ENCODE peak calls at places on chromosomes 3 and 15, in seven cellular contexts. Y is K562; R is CD8-positive, alpha-beta T cell; S is HCT116; K is brain microvascular endothelial cell; M is OCI-LY7; Z is left ventricle myocardium inferior. I is an unnamed sample.

GRCh38 chr3:16211176-16211904 is 36.9 kb downstream of the GALNT15 start:
- DNase-seq in S (no peak), R (no peak), Z (no peak), K (no peak), M (no peak), Y (no peak), I (no peak)

GRCh38 chr3:105944281-105944680 is 75.5 kb upstream of the CBLB start:
- DNase-seq in Y (no peak), Z (no peak), K (peak), R (no peak), M (no peak), S (no peak), I (no peak)

GRCh38 chr15:29871401-29871800 is 49.1 kb upstream of the TJP1 start:
- DNase-seq in Y (no peak), Z (peak), S (no peak), K (peak), R (no peak), M (no peak), I (no peak)

GRCh38 chr3:107382626-107383025 is 5.4 kb downstream of the CCDC54 start:
- DNase-seq in M (no peak), Y (no peak), Z (no peak), S (no peak), R (no peak), K (no peak), I (no peak)

GRCh38 chr3:52794612-52795099 is at the start of gene ITIH3:
- DNase-seq in Y (no peak), R (no peak), K (peak), S (no peak), M (no peak), Z (no peak), I (no peak)

GRCh38 chr3:151263126-151263525 is 15.2 kb downstream of the P2RY14 start:
- DNase-seq in Z (no peak), S (no peak), M (no peak), K (no peak), R (no peak), Y (no peak), I (peak)

GRCh38 chr15:91100561-91101355 is 701 bp downstream of the SV2B start:
- DNase-seq in M (no peak), R (no peak), S (no peak), K (no peak), Z (no peak), Y (no peak), I (no peak)

GRCh38 chr3:128369881-128370642 is 96.6 kb downstream of the DNAJB8 start:
- DNase-seq in R (no peak), K (no peak), S (no peak), Z (peak), M (peak), Y (no peak), I (no peak)

GRCh38 chr15:63893866-63894661 is 60.3 kb upstream of the HERC1 start:
- DNase-seq in Y (no peak), M (no peak), K (no peak), S (no peak), R (no peak), Z (no peak), I (no peak)

GRCh38 chr3:111649180-111649579 is 54.0 kb upstream of the ZBED2 start:
- DNase-seq in M (no peak), S (no peak), K (no peak), Z (no peak), R (no peak), Y (no peak), I (no peak)

GRCh38 chr3:112167758-112168157 is 34.7 kb upstream of the GCSAM start:
- DNase-seq in K (no peak), Y (no peak), Z (no peak), R (no peak), M (peak), S (no peak), I (no peak)

GRCh38 chr3:51500632-51501131 is 867 bp upstream of the DCAF1 start:
- DNase-seq in S (no peak), R (no peak), Y (no peak), M (no peak), Z (peak), K (no peak), I (no peak)

GRCh38 chr3:154378311-154378710 is 51.7 kb downstream of the GPR149 start:
- DNase-seq in S (no peak), K (no peak), M (no peak), Z (no peak), R (no peak), Y (no peak), I (no peak)

GRCh38 chr15:45177285-45177684 is 10.5 kb downstream of the SHF start:
- DNase-seq in S (no peak), R (no peak), K (no peak), M (no peak), Z (no peak), Y (no peak), I (no peak)

GRCh38 chr15:101804375-101804774 is 1.1 kb downstream of the OR4F6 start:
- DNase-seq in M (no peak), K (no peak), R (no peak), Y (no peak), S (no peak), Z (no peak), I (no peak)

GRCh38 chr3:46417841-46418611 is 11.0 kb downstream of the CCRL2 start:
- DNase-seq in S (no peak), M (no peak), Z (no peak), Y (no peak), R (no peak), K (no peak), I (no peak)

GRCh38 chr15:63185206-63185605 is 4.2 kb upstream of the RAB8B start:
- DNase-seq in R (no peak), Y (no peak), M (no peak), Z (no peak), S (no peak), K (no peak), I (no peak)

GRCh38 chr15:83287541-83288027 is 3.1 kb upstream of the BNC1 start:
- DNase-seq in Z (no peak), M (no peak), R (no peak), K (peak), S (no peak), Y (no peak), I (peak)

GRCh38 chr3:39414421-39414907 is 7.9 kb downstream of the RPSA start:
- DNase-seq in K (no peak), Z (no peak), R (no peak), M (peak), Y (peak), S (no peak), I (no peak)

GRCh38 chr3:153163349-153164008 is 1.5 kb downstream of the RAP2B start:
- DNase-seq in S (no peak), Y (peak), R (no peak), Z (no peak), K (no peak), M (peak), I (no peak)

GRCh38 chr15:70557506-70558258 is 205.7 kb downstream of the UACA start:
- DNase-seq in S (no peak), R (no peak), K (no peak), Y (no peak), M (no peak), Z (no peak), I (no peak)

GRCh38 chr3:141379250-141379872 is 11.1 kb downstream of the ZBTB38 start:
- DNase-seq in K (no peak), Z (no peak), M (peak), S (no peak), R (no peak), Y (no peak), I (no peak)

GRCh38 chr3:185176756-185177359 is 24.0 kb upstream of the C3orf70 start:
- DNase-seq in R (no peak), K (peak), M (peak), Z (peak), S (peak), Y (peak), I (no peak)

GRCh38 chr15:100043069-100043641 is 298.6 kb downstream of the ADAMTS17 start:
- DNase-seq in R (no peak), Y (no peak), M (no peak), S (peak), K (peak), Z (no peak), I (no peak)

GRCh38 chr3:159757341-159758060 is 231.1 kb upstream of the IL12A start:
- DNase-seq in K (no peak), R (no peak), S (no peak), Z (no peak), M (no peak), Y (no peak), I (no peak)

GRCh38 chr3:56864090-56864489 is 62.3 kb upstream of the ARHGEF3 start:
- DNase-seq in K (no peak), R (no peak), Y (no peak), S (no peak), Z (no peak), M (peak), I (no peak)

GRCh38 chr3:78887029-78887428 is 880.8 kb downstream of the ROBO1 start:
- DNase-seq in R (no peak), Y (no peak), K (peak), S (no peak), Z (no peak), M (no peak), I (no peak)

GRCh38 chr3:174330303-174330702 is 528.8 kb upstream of the NAALADL2 start:
- DNase-seq in Y (no peak), M (no peak), K (peak), S (no peak), R (no peak), Z (no peak), I (peak)

GRCh38 chr3:147419731-147420360 is 10.7 kb downstream of the ZIC1 start:
- DNase-seq in S (no peak), R (no peak), K (no peak), Z (no peak), M (no peak), Y (no peak), I (no peak)

DNA sequence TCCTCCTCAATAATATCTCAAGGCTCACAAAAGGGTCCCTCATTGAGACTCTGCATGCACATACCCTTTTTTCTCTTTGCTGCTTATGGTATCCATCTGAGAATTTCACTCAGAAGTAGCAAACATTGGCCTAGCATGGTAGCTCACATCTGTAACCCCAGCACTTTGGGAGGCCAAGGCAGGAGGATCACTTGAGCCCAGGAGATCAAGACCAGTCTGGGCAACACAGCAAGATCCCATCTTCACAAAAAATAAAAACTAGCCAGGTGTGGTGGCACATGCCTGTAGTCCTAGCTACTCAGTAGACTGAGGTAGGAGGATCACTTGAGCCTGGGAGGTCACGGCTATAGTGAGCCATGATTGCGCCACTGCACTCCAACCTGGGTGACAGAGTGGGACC is 11.7 kb downstream of the LRIG1 start:
- DNase-seq in Z (no peak), Y (no peak), M (no peak), K (no peak), S (no peak), R (no peak), I (no peak)
- H3K27ac ChIP-seq in Z (peak), Y (no peak), M (peak), K (no peak), S (no peak), R (no peak), I (no peak)

GRCh38 chr3:30607032-30607833 is 832 bp downstream of the TGFBR2 start:
- DNase-seq in Y (peak), M (peak), S (no peak), K (no peak), R (peak), Z (peak), I (no peak)

GRCh38 chr3:30612422-30613134 is 6.2 kb downstream of the TGFBR2 start:
- DNase-seq in Y (no peak), Z (no peak), M (no peak), S (no peak), K (no peak), R (no peak), I (no peak)

GRCh38 chr3:30610702-30611410 is 4.5 kb downstream of the TGFBR2 start:
- DNase-seq in Z (no peak), M (no peak), Y (no peak), K (no peak), R (no peak), S (no peak), I (no peak)

GRCh38 chr3:30611613-30612421 is 5.4 kb downstream of the TGFBR2 start:
- DNase-seq in Z (no peak), M (peak), S (no peak), Y (no peak), R (no peak), K (peak), I (no peak)

DNA sequence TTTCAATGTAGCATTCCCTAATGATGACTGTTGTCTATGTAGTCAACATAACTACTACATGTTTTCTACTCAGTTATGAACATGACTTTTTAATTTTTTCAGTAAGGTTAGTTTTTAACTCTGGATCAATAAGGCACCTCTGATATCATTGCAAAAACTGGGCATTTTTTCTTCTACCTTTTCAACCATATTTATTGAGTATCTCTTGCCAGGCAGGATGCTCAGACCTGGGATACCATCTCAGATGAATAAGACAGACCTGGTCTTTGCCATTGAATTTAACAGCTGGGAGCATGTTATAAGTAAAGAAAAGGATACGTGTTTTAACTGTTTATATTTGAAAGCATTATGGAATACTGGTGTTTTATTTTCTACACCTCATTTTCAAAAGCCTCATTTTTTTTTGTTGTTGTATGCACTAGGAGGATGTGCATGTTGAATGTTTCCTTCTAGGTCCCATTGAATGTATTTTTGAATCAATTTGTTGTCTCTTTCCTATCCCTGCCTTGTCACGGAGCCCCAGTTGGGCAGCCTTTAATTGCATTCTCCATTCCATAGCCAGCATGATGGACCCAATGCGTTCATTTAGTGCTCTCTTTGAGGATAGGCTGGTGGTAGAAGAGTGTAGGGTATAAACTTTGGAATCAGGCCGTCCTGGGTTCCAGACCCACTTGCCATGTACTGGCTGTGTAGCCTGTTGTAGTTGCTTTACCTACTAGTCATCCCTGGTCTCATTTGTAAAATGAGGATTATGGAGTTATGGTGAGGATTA is 3.7 kb downstream of the TGFBR2 start:
- DNase-seq in Y (no peak), Z (no peak), S (no peak), M (no peak), R (no peak), K (no peak), I (no peak)
- H3K27ac ChIP-seq in Y (no peak), Z (peak), S (peak), M (peak), R (peak), K (no peak), I (no peak)

DNA sequence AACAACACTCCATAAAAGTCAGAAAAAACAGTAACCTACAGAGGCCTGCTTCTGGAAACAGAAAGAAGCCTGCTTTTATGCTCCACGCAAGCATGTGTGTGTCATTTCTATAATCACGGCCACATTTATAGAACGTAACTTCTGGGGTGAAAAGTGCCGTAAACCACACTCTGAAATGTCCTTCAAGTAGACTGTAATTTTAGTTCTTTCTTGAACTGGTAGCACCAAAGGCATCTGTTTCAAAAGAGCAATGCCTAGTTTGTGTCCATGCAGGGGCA is 19.5 kb upstream of the CMTM7 start:
- DNase-seq in Y (no peak), M (no peak), Z (no peak), R (no peak), K (no peak), S (no peak), I (no peak)
- H3K27ac ChIP-seq in Y (no peak), M (no peak), Z (no peak), R (peak), K (no peak), S (no peak), I (no peak)

DNA sequence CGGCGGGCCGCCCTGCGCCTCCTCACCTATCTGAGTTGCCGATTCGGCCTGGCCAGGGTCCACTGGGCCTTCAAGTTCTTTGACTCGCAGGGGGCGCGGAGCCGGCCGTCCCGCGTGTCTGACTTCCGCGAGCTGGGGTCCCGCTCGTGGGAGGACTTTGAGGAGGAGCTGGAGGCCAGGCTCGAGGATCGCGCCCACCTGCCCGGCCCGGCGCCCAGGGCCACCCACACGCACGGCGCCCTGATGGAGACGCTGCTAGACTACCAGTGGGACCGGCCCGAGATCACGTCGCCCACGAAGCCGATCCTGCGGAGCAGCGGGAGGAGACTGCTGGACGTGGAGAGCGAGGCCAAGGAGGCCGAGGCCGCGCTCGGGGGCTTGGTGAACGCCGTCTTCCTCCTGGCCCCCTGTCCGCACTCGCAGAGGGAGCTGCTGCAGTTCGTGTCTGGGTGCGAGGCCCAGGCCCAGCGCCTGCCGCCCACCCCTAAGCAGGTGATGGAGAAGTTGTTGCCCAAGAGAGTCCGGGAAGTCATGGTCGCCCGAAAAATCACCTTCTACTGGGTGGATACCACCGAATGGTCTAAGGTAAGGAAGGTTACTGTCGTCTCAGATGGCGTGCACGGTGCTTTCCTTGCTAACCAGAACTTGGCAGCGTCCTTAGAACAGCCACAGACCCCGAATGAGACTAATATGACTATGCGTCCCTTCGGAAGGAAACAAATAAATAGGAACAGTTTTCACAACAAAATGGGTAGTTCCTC is 567 bp downstream of the TICRR start:
- DNase-seq in Y (peak), M (peak), K (no peak), Z (peak), S (no peak), R (no peak), I (no peak)
- H3K27ac ChIP-seq in Y (peak), M (peak), K (no peak), Z (no peak), S (peak), R (no peak), I (no peak)